ENCODE peak calls at places on chromosomes 12 and 14, in nine cellular contexts. One of them, this sample, is unnamed.

GRCh38 chr12:1662761-1663439 is 28.0 kb upstream of the ADIPOR2 start:
- DNase-seq in ecto neural progenitor cell: peak; percentile 87
- DNase-seq in neuronal stem cell: peak; percentile 67
- DNase-seq in activated CD8-positive, alpha-beta T cell treated with anti-CD3 and anti-CD28 coated beads, Interleukin-2, amount 10 ng/mL, durations not matched to agents 7 days and 5 days: no peak
- DNase-seq in iris pigment epithelial cell: no peak
- DNase-seq in left ventricle myocardium inferior: no peak
- DNase-seq in foreskin fibroblast: peak; percentile 31
- DNase-seq in NCI-H460: no peak
- DNase-seq in prostate gland: peak; percentile 38
- DNase-seq in this sample: peak; percentile 82

GRCh38 chr12:95173392-95174251 is 43.6 kb downstream of the FGD6 start:
- DNase-seq in ecto neural progenitor cell: no peak
- DNase-seq in neuronal stem cell: no peak
- DNase-seq in activated CD8-positive, alpha-beta T cell treated with anti-CD3 and anti-CD28 coated beads, Interleukin-2, amount 10 ng/mL, durations not matched to agents 7 days and 5 days: no peak
- DNase-seq in iris pigment epithelial cell: peak; percentile 98
- DNase-seq in left ventricle myocardium inferior: peak; percentile 65
- DNase-seq in foreskin fibroblast: peak; percentile 73
- DNase-seq in NCI-H460: no peak
- DNase-seq in prostate gland: peak; percentile 49
- DNase-seq in this sample: no peak

GRCh38 chr14:33598582-33598981 is 352.3 kb downstream of the EGLN3 start:
- DNase-seq in ecto neural progenitor cell: no peak
- DNase-seq in neuronal stem cell: no peak
- DNase-seq in activated CD8-positive, alpha-beta T cell treated with anti-CD3 and anti-CD28 coated beads, Interleukin-2, amount 10 ng/mL, durations not matched to agents 7 days and 5 days: no peak
- DNase-seq in iris pigment epithelial cell: no peak
- DNase-seq in left ventricle myocardium inferior: no peak
- DNase-seq in foreskin fibroblast: no peak
- DNase-seq in NCI-H460: no peak
- DNase-seq in prostate gland: no peak
- DNase-seq in this sample: no peak

GRCh38 chr12:6554990-6555691 is 701 bp downstream of the IFFO1 start:
- DNase-seq in ecto neural progenitor cell: no peak
- DNase-seq in neuronal stem cell: no peak
- DNase-seq in activated CD8-positive, alpha-beta T cell treated with anti-CD3 and anti-CD28 coated beads, Interleukin-2, amount 10 ng/mL, durations not matched to agents 7 days and 5 days: no peak
- DNase-seq in iris pigment epithelial cell: peak; percentile 23
- DNase-seq in left ventricle myocardium inferior: no peak
- DNase-seq in foreskin fibroblast: no peak
- DNase-seq in NCI-H460: no peak
- DNase-seq in prostate gland: no peak
- DNase-seq in this sample: peak; percentile 85

GRCh38 chr14:96407980-96408570 is 16.1 kb downstream of the AK7 start:
- DNase-seq in ecto neural progenitor cell: peak; percentile 15
- DNase-seq in neuronal stem cell: no peak
- DNase-seq in activated CD8-positive, alpha-beta T cell treated with anti-CD3 and anti-CD28 coated beads, Interleukin-2, amount 10 ng/mL, durations not matched to agents 7 days and 5 days: no peak
- DNase-seq in iris pigment epithelial cell: no peak
- DNase-seq in left ventricle myocardium inferior: no peak
- DNase-seq in foreskin fibroblast: no peak
- DNase-seq in NCI-H460: no peak
- DNase-seq in prostate gland: no peak
- DNase-seq in this sample: no peak

GRCh38 chr14:89957791-89958190 is 2.1 kb downstream of the TDP1 start:
- DNase-seq in ecto neural progenitor cell: no peak
- DNase-seq in neuronal stem cell: no peak
- DNase-seq in activated CD8-positive, alpha-beta T cell treated with anti-CD3 and anti-CD28 coated beads, Interleukin-2, amount 10 ng/mL, durations not matched to agents 7 days and 5 days: no peak
- DNase-seq in iris pigment epithelial cell: no peak
- DNase-seq in left ventricle myocardium inferior: no peak
- DNase-seq in foreskin fibroblast: no peak
- DNase-seq in NCI-H460: no peak
- DNase-seq in prostate gland: no peak
- DNase-seq in this sample: peak; percentile 73

GRCh38 chr14:34374998-34375740 is 86.9 kb downstream of the SPTSSA start:
- DNase-seq in ecto neural progenitor cell: no peak
- DNase-seq in neuronal stem cell: no peak
- DNase-seq in activated CD8-positive, alpha-beta T cell treated with anti-CD3 and anti-CD28 coated beads, Interleukin-2, amount 10 ng/mL, durations not matched to agents 7 days and 5 days: no peak
- DNase-seq in iris pigment epithelial cell: no peak
- DNase-seq in left ventricle myocardium inferior: no peak
- DNase-seq in foreskin fibroblast: no peak
- DNase-seq in NCI-H460: no peak
- DNase-seq in prostate gland: peak; percentile 43
- DNase-seq in this sample: no peak

GRCh38 chr12:41636658-41637057 is 448.5 kb downstream of the PDZRN4 start:
- DNase-seq in ecto neural progenitor cell: no peak
- DNase-seq in neuronal stem cell: no peak
- DNase-seq in activated CD8-positive, alpha-beta T cell treated with anti-CD3 and anti-CD28 coated beads, Interleukin-2, amount 10 ng/mL, durations not matched to agents 7 days and 5 days: no peak
- DNase-seq in iris pigment epithelial cell: no peak
- DNase-seq in left ventricle myocardium inferior: no peak
- DNase-seq in foreskin fibroblast: no peak
- DNase-seq in NCI-H460: no peak
- DNase-seq in prostate gland: no peak
- DNase-seq in this sample: no peak

GRCh38 chr12:87816186-87816585 is 213.0 kb downstream of the C12orf50 start:
- DNase-seq in ecto neural progenitor cell: no peak
- DNase-seq in neuronal stem cell: no peak
- DNase-seq in activated CD8-positive, alpha-beta T cell treated with anti-CD3 and anti-CD28 coated beads, Interleukin-2, amount 10 ng/mL, durations not matched to agents 7 days and 5 days: no peak
- DNase-seq in iris pigment epithelial cell: peak; percentile 93
- DNase-seq in left ventricle myocardium inferior: no peak
- DNase-seq in foreskin fibroblast: no peak
- DNase-seq in NCI-H460: no peak
- DNase-seq in prostate gland: no peak
- DNase-seq in this sample: no peak

GRCh38 chr12:3492868-3493224 is 1.8 kb downstream of the PRMT8 start:
- DNase-seq in ecto neural progenitor cell: no peak
- DNase-seq in neuronal stem cell: no peak
- DNase-seq in activated CD8-positive, alpha-beta T cell treated with anti-CD3 and anti-CD28 coated beads, Interleukin-2, amount 10 ng/mL, durations not matched to agents 7 days and 5 days: no peak
- DNase-seq in iris pigment epithelial cell: no peak
- DNase-seq in left ventricle myocardium inferior: no peak
- DNase-seq in foreskin fibroblast: no peak
- DNase-seq in NCI-H460: no peak
- DNase-seq in prostate gland: no peak
- DNase-seq in this sample: no peak

GRCh38 chr12:66959276-66959675 is 280.4 kb upstream of the GRIP1 start:
- DNase-seq in ecto neural progenitor cell: no peak
- DNase-seq in neuronal stem cell: no peak
- DNase-seq in activated CD8-positive, alpha-beta T cell treated with anti-CD3 and anti-CD28 coated beads, Interleukin-2, amount 10 ng/mL, durations not matched to agents 7 days and 5 days: no peak
- DNase-seq in iris pigment epithelial cell: no peak
- DNase-seq in left ventricle myocardium inferior: no peak
- DNase-seq in foreskin fibroblast: no peak
- DNase-seq in NCI-H460: no peak
- DNase-seq in prostate gland: no peak
- DNase-seq in this sample: no peak

GRCh38 chr14:101125719-101126375 is 222.3 kb upstream of the RTL1 start:
- DNase-seq in ecto neural progenitor cell: peak; percentile 26
- DNase-seq in neuronal stem cell: no peak
- DNase-seq in activated CD8-positive, alpha-beta T cell treated with anti-CD3 and anti-CD28 coated beads, Interleukin-2, amount 10 ng/mL, durations not matched to agents 7 days and 5 days: peak; percentile 8
- DNase-seq in iris pigment epithelial cell: no peak
- DNase-seq in left ventricle myocardium inferior: no peak
- DNase-seq in foreskin fibroblast: no peak
- DNase-seq in NCI-H460: no peak
- DNase-seq in prostate gland: peak; percentile 2
- DNase-seq in this sample: peak; percentile 67

GRCh38 chr12:65263777-65264176 is 14.7 kb upstream of the MSRB3 start:
- DNase-seq in ecto neural progenitor cell: no peak
- DNase-seq in neuronal stem cell: no peak
- DNase-seq in activated CD8-positive, alpha-beta T cell treated with anti-CD3 and anti-CD28 coated beads, Interleukin-2, amount 10 ng/mL, durations not matched to agents 7 days and 5 days: no peak
- DNase-seq in iris pigment epithelial cell: peak; percentile 7
- DNase-seq in left ventricle myocardium inferior: no peak
- DNase-seq in foreskin fibroblast: no peak
- DNase-seq in NCI-H460: no peak
- DNase-seq in prostate gland: no peak
- DNase-seq in this sample: no peak

GRCh38 chr14:101121399-101122113 is 218.0 kb upstream of the RTL1 start:
- DNase-seq in ecto neural progenitor cell: peak; percentile 33
- DNase-seq in neuronal stem cell: no peak
- DNase-seq in activated CD8-positive, alpha-beta T cell treated with anti-CD3 and anti-CD28 coated beads, Interleukin-2, amount 10 ng/mL, durations not matched to agents 7 days and 5 days: peak; percentile 19
- DNase-seq in iris pigment epithelial cell: no peak
- DNase-seq in left ventricle myocardium inferior: no peak
- DNase-seq in foreskin fibroblast: no peak
- DNase-seq in NCI-H460: no peak
- DNase-seq in prostate gland: peak; percentile 3
- DNase-seq in this sample: peak; percentile 76

This sample was measured in spleen.